ENCODE peak calls at places on chromosomes 3 and 15, in six cellular contexts. D is heart left ventricle, V is WERI-Rb-1, I is pancreas, O is fibroblast of pulmonary artery, T is foreskin keratinocyte. Y is an unnamed sample.

GRCh38 chr3:46693897-46694235 is 387 bp upstream of the ALS2CL start:
- DNase-seq in D (peak; percentile 55), T (no peak), O (no peak), V (no peak), I (no peak), Y (no peak)

GRCh38 chr15:69561071-69561784 is 108.6 kb downstream of the RPLP1 start:
- DNase-seq in V (no peak), T (no peak), I (peak; percentile 57), O (no peak), D (no peak), Y (no peak)

GRCh38 chr15:70526221-70526973 is 237.0 kb downstream of the UACA start:
- DNase-seq in D (no peak), O (peak; percentile 20), V (no peak), I (no peak), T (peak; percentile 82), Y (peak; percentile 91)

GRCh38 chr3:45553469-45553974 is 41.0 kb upstream of the LIMD1 start:
- DNase-seq in T (no peak), O (peak; percentile 75), D (peak; percentile 78), V (no peak), I (peak; percentile 32), Y (peak; percentile 69)

GRCh38 chr3:170697803-170698350 is 112.0 kb upstream of the SLC7A14 start:
- DNase-seq in D (no peak), I (no peak), V (no peak), T (no peak), O (no peak), Y (no peak)

GRCh38 chr3:143529018-143529478 is 319.2 kb downstream of the SLC9A9 start:
- DNase-seq in T (no peak), D (no peak), I (no peak), V (no peak), O (peak; percentile 49), Y (no peak)

GRCh38 chr3:157128771-157129671 is 30.9 kb downstream of the CCNL1 start:
- DNase-seq in T (peak; percentile 76), D (peak; percentile 40), O (peak; percentile 78), I (no peak), V (no peak), Y (peak; percentile 75)

GRCh38 chr15:68764090-68764489 is 56.6 kb downstream of the ANP32A start:
- DNase-seq in V (no peak), I (no peak), D (no peak), T (no peak), O (no peak), Y (no peak)

GRCh38 chr15:25509697-25510096 is 70.9 kb upstream of the UBE3A start:
- DNase-seq in I (no peak), O (no peak), V (no peak), T (no peak), D (no peak), Y (no peak)

GRCh38 chr3:191382661-191383060 is 52.3 kb upstream of the UTS2B start:
- DNase-seq in T (no peak), V (no peak), D (no peak), O (no peak), I (no peak), Y (no peak)

GRCh38 chr3:190051643-190052042 is 69.1 kb downstream of the P3H2 start:
- DNase-seq in D (no peak), I (no peak), V (no peak), T (no peak), O (no peak), Y (no peak)

GRCh38 chr3:168511428-168512014 is 415.8 kb upstream of the GOLIM4 start:
- DNase-seq in V (no peak), T (no peak), O (peak; percentile 42), D (no peak), I (no peak), Y (peak; percentile 27)

GRCh38 chr15:48479751-48480150 is 148.5 kb downstream of the DUT start:
- DNase-seq in I (no peak), V (no peak), D (no peak), O (no peak), T (no peak), Y (no peak)

GRCh38 chr3:81891056-81891455 is 129.6 kb upstream of the GBE1 start:
- DNase-seq in O (no peak), V (no peak), D (no peak), T (no peak), I (no peak), Y (no peak)

GRCh38 chr3:41632705-41633104 is 329.2 kb downstream of the ULK4 start:
- DNase-seq in T (no peak), D (no peak), O (no peak), V (no peak), I (no peak), Y (no peak)

GRCh38 chr3:14031271-14031670 is 93.4 kb downstream of the CHCHD4 start:
- DNase-seq in T (no peak), V (no peak), I (no peak), D (no peak), O (no peak), Y (peak; percentile 13)

GRCh38 chr3:179067839-179068238 is 3.8 kb downstream of the ZMAT3 start:
- DNase-seq in V (no peak), O (no peak), I (no peak), T (no peak), D (no peak), Y (no peak)

GRCh38 chr3:179071161-179071568 is 444 bp downstream of the ZMAT3 start:
- DNase-seq in O (peak; percentile 43), V (peak; percentile 35), I (no peak), D (peak; percentile 27), T (peak; percentile 63), Y (peak; percentile 65)

GRCh38 chr3:179069762-179070390 is 1.7 kb downstream of the ZMAT3 start:
- DNase-seq in O (peak; percentile 61), V (no peak), D (no peak), T (no peak), I (no peak), Y (peak; percentile 53)

GRCh38 chr3:179067291-179067690 is 4.3 kb downstream of the ZMAT3 start:
- DNase-seq in I (no peak), O (no peak), T (no peak), D (no peak), V (no peak), Y (no peak)

GRCh38 chr3:179068779-179069530 is 2.7 kb downstream of the ZMAT3 start:
- DNase-seq in V (peak; percentile 56), T (no peak), I (no peak), O (peak; percentile 39), D (no peak), Y (peak; percentile 43)
- TF ChIP-seq CTCF in V (peak; percentile 28), T (peak; percentile 74), I (no peak), O (peak; percentile 46), D (peak; percentile 11), Y (peak; percentile 47)

GRCh38 chr15:77649019-77649418 is 16.3 kb upstream of the LINGO1 start:
- DNase-seq in I (no peak), T (no peak), D (no peak), V (no peak), O (no peak), Y (no peak)

GRCh38 chr15:77653832-77654480 is 21.2 kb upstream of the LINGO1 start:
- DNase-seq in O (no peak), V (no peak), I (no peak), D (no peak), T (no peak), Y (no peak)

GRCh38 chr15:77647961-77648360 is 15.2 kb upstream of the LINGO1 start:
- DNase-seq in O (no peak), D (no peak), T (no peak), I (no peak), V (no peak), Y (no peak)

GRCh38 chr15:77649610-77650009 is 16.9 kb upstream of the LINGO1 start:
- DNase-seq in O (no peak), V (no peak), T (no peak), I (no peak), D (no peak), Y (no peak)

DNA sequence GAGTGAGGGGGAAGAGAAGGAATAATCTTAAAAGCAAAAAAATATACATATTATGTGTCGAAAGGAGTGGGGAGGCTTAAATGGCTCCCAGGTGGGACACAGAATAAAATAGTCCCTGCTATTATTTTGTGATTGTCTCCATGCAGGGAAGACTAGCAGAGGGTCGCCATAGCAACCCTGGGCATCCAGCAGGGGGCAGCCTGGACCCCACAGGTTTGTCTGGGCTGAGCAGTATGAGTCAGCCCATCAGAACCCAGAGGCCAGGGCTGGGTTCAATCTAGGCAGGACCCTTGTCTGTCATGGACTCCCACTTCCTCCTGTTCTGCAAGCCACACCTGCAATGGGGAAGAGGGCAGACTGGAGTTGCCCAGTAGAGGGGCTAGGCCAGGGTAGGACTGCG is 17.6 kb upstream of the LINGO1 start:
- DNase-seq in O (peak; percentile 12), D (no peak), I (no peak), V (peak; percentile 67), T (no peak), Y (no peak)
- TF ChIP-seq CTCF in O (peak; percentile 22), D (peak; percentile 11), I (no peak), V (peak; percentile 65), T (peak; percentile 45), Y (no peak)

DNA sequence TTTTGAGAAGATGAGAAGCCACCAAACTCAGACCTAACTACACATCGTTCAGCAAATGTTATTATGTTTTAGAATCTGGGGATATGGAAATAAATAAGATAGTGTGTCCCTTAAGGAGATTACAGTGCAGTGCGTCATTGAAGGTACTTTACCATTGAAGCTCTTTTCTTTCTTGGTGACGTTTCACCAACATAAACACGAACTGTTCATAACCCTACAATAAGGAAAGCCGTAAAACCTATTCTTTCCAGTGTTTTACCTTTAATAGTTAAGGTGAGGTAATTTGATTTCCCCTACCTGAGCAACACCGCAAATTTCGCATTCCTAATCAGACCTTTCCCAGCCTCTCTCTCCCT is 818 bp downstream of the CCDC66 start:
- DNase-seq in V (no peak), I (no peak), D (no peak), T (peak; percentile 37), O (peak; percentile 1), Y (no peak)
- TF ChIP-seq CTCF in V (no peak), I (no peak), D (no peak), T (no peak), O (no peak), Y (no peak)

GRCh38 chr3:188390347-188390718 is 236.4 kb downstream of the LPP start:
- DNase-seq in O (no peak), D (no peak), I (no peak), T (no peak), V (no peak), Y (no peak)

GRCh38 chr3:188387921-188388320 is 234.0 kb downstream of the LPP start:
- DNase-seq in O (no peak), V (no peak), I (no peak), D (no peak), T (peak; percentile 83), Y (peak; percentile 63)

GRCh38 chr3:188389711-188390346 is 235.9 kb downstream of the LPP start:
- DNase-seq in I (no peak), T (peak; percentile 70), D (peak; percentile 64), O (no peak), V (no peak), Y (peak; percentile 84)

GRCh38 chr3:188391597-188391996 is 237.6 kb downstream of the LPP start:
- DNase-seq in I (no peak), V (no peak), D (no peak), T (no peak), O (no peak), Y (no peak)

DNA sequence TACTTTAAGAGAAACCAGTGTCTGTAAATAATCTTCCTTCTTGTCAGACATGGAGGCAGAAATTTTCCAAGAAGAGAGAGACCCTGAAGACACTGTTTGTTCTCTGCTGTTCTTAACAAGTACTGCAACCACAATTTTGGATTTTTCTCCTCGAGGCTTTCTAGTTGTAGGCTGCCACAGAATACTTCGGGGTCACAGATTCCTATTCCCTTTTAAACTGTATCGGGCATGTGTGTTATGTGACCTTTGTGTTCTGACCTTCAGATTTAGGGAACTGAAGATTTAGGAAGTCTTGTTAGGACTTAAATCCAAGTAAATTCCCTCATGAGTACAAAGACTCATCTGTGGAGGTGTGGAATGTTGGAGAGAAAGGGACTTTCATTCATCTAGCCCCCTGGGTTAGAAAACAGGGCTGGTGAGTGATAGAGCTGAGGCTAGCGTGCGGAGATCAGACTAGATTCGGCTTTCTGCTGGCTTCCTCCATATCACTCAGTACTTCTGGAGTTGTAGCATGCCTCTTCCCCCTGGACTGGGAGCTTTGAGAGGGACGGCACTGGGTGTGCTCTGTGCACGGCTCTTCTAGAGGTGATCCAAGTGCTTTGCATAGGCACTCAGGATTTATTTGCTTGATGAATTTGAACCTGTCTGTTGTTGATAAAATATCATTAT is 237.0 kb downstream of the LPP start:
- DNase-seq in T (no peak), D (no peak), I (no peak), O (peak; percentile 20), V (no peak), Y (no peak)
- TF ChIP-seq CTCF in T (no peak), D (no peak), I (no peak), O (no peak), V (no peak), Y (no peak)